ENCODE peak calls at places on chromosomes 12 and 14, in seven cellular contexts. F, T, Y, N, V, W and Z are unnamed samples.
A peak's percentile ranks its signal among the peaks of the same experiment; 100 is the strongest.

GRCh38 chr14:45810152-45810872 is 557.3 kb upstream of the MIS18BP1 start:
- DNase-seq in N (no peak), W (no peak), F (peak; percentile 49), Y (no peak), T (no peak), V (no peak), Z (no peak)

GRCh38 chr14:21068521-21069387 is 1.4 kb upstream of the ARHGEF40 start:
- DNase-seq in N (peak; percentile 84), T (peak; percentile 65), F (peak; percentile 82), V (peak; percentile 52), W (no peak), Y (peak; percentile 70), Z (peak; percentile 76)

GRCh38 chr12:69101505-69101904 is 137.9 kb upstream of the CPSF6 start:
- DNase-seq in V (no peak), F (no peak), T (peak; percentile 81), W (no peak), N (peak; percentile 49), Y (no peak), Z (no peak)

GRCh38 chr12:71787574-71787973 is 32.9 kb downstream of the RAB21 start:
- DNase-seq in W (no peak), T (no peak), V (no peak), N (no peak), F (no peak), Y (no peak), Z (no peak)

GRCh38 chr12:26711569-26711968 is 121.4 kb downstream of the ITPR2 start:
- DNase-seq in Y (no peak), T (no peak), N (no peak), W (no peak), F (no peak), V (no peak), Z (no peak)

GRCh38 chr14:21852061-21852664 is 178.5 kb upstream of the OR4E1 start:
- DNase-seq in W (no peak), V (peak; percentile 83), N (peak; percentile 47), T (no peak), F (peak; percentile 90), Y (peak; percentile 68), Z (peak; percentile 73)

GRCh38 chr14:94761348-94761998 is 8.4 kb downstream of the GSC start:
- DNase-seq in Y (no peak), V (no peak), N (no peak), W (no peak), T (no peak), F (no peak), Z (no peak)

GRCh38 chr14:75566321-75566720 is 12.1 kb upstream of the FLVCR2 start:
- DNase-seq in Y (peak; percentile 86), W (no peak), T (no peak), V (peak; percentile 95), F (no peak), N (no peak), Z (no peak)

GRCh38 chr14:29627141-29627540 is 300.5 kb downstream of the PRKD1 start:
- DNase-seq in Y (no peak), T (no peak), N (no peak), F (no peak), V (no peak), W (no peak), Z (no peak)

GRCh38 chr12:3049176-3049575 is 28.0 kb upstream of the TSPAN9 start:
- DNase-seq in N (no peak), F (no peak), V (no peak), T (no peak), W (no peak), Y (no peak), Z (no peak)

GRCh38 chr12:94570161-94570560 is 80.2 kb downstream of the TMCC3 start:
- DNase-seq in T (no peak), Y (no peak), W (no peak), N (no peak), V (no peak), F (no peak), Z (no peak)

GRCh38 chr14:106610691-106611090 is 1084.3 kb downstream of the TMEM121 start:
- DNase-seq in W (no peak), Y (no peak), V (no peak), T (no peak), F (no peak), N (no peak), Z (no peak)

GRCh38 chr12:77521458-77522115 is 309.1 kb upstream of the NAV3 start:
- DNase-seq in N (no peak), V (no peak), Y (no peak), F (no peak), T (no peak), W (no peak), Z (no peak)

GRCh38 chr12:25788707-25789106 is 169.8 kb upstream of the RASSF8 start:
- DNase-seq in N (no peak), V (no peak), F (no peak), Y (no peak), T (no peak), W (no peak), Z (no peak)

GRCh38 chr14:31297701-31298344 is 90.2 kb upstream of the HECTD1 start:
- DNase-seq in W (no peak), F (no peak), Y (no peak), N (no peak), T (no peak), V (no peak), Z (no peak)

GRCh38 chr12:80412343-80412953 is 31.6 kb upstream of the PTPRQ start:
- DNase-seq in N (peak; percentile 40), Y (no peak), V (peak; percentile 30), W (no peak), F (no peak), T (no peak), Z (peak; percentile 67)

GRCh38 chr12:1517007-1517406 is 77.4 kb downstream of the FBXL14 start:
- DNase-seq in W (no peak), F (peak; percentile 94), N (peak; percentile 10), V (no peak), Y (no peak), T (no peak), Z (peak; percentile 75)

GRCh38 chr12:1517734-1518485 is 76.5 kb downstream of the FBXL14 start:
- DNase-seq in N (no peak), V (no peak), Y (no peak), F (no peak), T (no peak), W (peak; percentile 31), Z (no peak)

GRCh38 chr12:1515428-1515827 is 79.0 kb downstream of the FBXL14 start:
- DNase-seq in N (no peak), Y (no peak), T (no peak), V (no peak), W (no peak), F (no peak), Z (no peak)

GRCh38 chr12:1518486-1518762 is 76.0 kb downstream of the FBXL14 start:
- DNase-seq in V (no peak), Y (no peak), T (peak; percentile 17), W (no peak), F (no peak), N (no peak), Z (no peak)

GRCh38 chr12:1515010-1515409 is 79.4 kb downstream of the FBXL14 start:
- DNase-seq in Y (no peak), T (no peak), N (no peak), V (no peak), W (no peak), F (no peak), Z (no peak)
- H3K36me3 ChIP-seq in Y (no peaks in the 10 kb centered on the region), T (no peaks in the 10 kb centered on the region), N (no peaks in the 10 kb centered on the region), V (no peaks in the 10 kb centered on the region), W (no peaks in the 10 kb centered on the region), F (no peaks in the 10 kb centered on the region), Z (no peaks in the 10 kb centered on the region)

DNA sequence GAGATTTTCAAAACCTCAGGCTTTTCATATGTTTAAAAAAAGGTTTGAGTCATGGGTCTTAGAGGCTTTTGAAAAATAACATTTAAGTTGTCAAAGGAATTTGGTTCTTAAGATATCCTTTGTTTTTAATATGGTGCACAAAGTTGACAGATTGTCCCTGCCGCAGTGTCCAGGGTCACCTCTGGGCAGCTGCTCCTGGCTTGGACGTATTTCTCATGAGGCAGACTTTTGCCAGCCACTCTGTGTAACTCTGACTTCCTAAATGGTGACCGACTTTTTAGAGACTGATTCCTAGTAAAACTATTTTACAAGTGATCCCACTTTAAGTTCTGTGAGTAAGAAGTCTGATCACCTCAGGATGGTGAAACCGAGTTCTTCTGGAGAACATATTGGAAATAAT is 27.5 kb downstream of the XRCC3 start:
- DNase-seq in N (no peak), Y (no peak), F (no peak), W (no peak), V (no peak), T (no peak), Z (no peak)
- H3K36me3 ChIP-seq in N (peaks cover 17% of the 10 kb centered on the region), Y (peaks cover 42% of the 10 kb centered on the region), F (peaks cover 89% of the 10 kb centered on the region), W (peaks cover 88% of the 10 kb centered on the region), V (peaks cover 83% of the 10 kb centered on the region), T (no peaks in the 10 kb centered on the region), Z (peaks cover 66% of the 10 kb centered on the region)

GRCh38 chr12:105219261-105220018 is 16.5 kb downstream of the APPL2 start:
- DNase-seq in W (no peak), V (no peak), T (no peak), F (no peak), Y (no peak), N (no peak), Z (no peak)
- H3K36me3 ChIP-seq in W (peaks cover 32% of the 10 kb centered on the region), V (peaks cover 82% of the 10 kb centered on the region), T (no peaks in the 10 kb centered on the region), F (peaks cover 22% of the 10 kb centered on the region), Y (peaks cover 29% of the 10 kb centered on the region), N (peaks cover 9% of the 10 kb centered on the region), Z (peaks cover 26% of the 10 kb centered on the region)

GRCh38 chr12:62484234-62484633 is 17.6 kb downstream of the MON2 start:
- DNase-seq in Y (no peak), W (no peak), T (no peak), F (no peak), V (no peak), N (no peak), Z (no peak)
- H3K36me3 ChIP-seq in Y (no peaks in the 10 kb centered on the region), W (peaks cover 12% of the 10 kb centered on the region), T (no peaks in the 10 kb centered on the region), F (peaks cover 7% of the 10 kb centered on the region), V (peaks cover 17% of the 10 kb centered on the region), N (no peaks in the 10 kb centered on the region), Z (peaks cover 38% of the 10 kb centered on the region)

GRCh38 chr14:23090254-23090636 is 4.7 kb downstream of the ACIN1 start:
- DNase-seq in T (no peak), F (no peak), V (no peak), W (no peak), Y (no peak), N (no peak), Z (no peak)
- H3K36me3 ChIP-seq in T (no peaks in the 10 kb centered on the region), F (peaks cover 84% of the 10 kb centered on the region), V (peaks cover 75% of the 10 kb centered on the region), W (peaks cover 80% of the 10 kb centered on the region), Y (peaks cover 63% of the 10 kb centered on the region), N (peaks cover 42% of the 10 kb centered on the region), Z (peaks cover 85% of the 10 kb centered on the region)

GRCh38 chr14:73909681-73910080 is 23.0 kb downstream of the ZNF410 start:
- DNase-seq in V (no peak), Y (no peak), W (no peak), N (no peak), T (no peak), F (no peak), Z (no peak)
- H3K36me3 ChIP-seq in V (peaks cover 84% of the 10 kb centered on the region), Y (peaks cover 52% of the 10 kb centered on the region), W (peaks cover 91% of the 10 kb centered on the region), N (peaks cover 24% of the 10 kb centered on the region), T (no peaks in the 10 kb centered on the region), F (peaks cover 84% of the 10 kb centered on the region), Z (peaks cover 84% of the 10 kb centered on the region)